ENCODE peak calls at places on chromosome 11, in seven cellular contexts. Y is left cardiac atrium, M is bronchial epithelial cell, S is A549, E is ovary, I is AG04449, C is MCF 10A. B is an unnamed sample.

GRCh38 chr11:13040969-13041561 is 31.9 kb downstream of the RASSF10 start:
- DNase-seq in E (no peak), S (no peak), I (no peak), C (no peak), Y (no peak), M (no peak), B (no peak)

GRCh38 chr11:93822359-93822758 is 28.1 kb downstream of the VSTM5 start:
- DNase-seq in I (no peak), Y (no peak), C (peak; percentile 12), M (peak; percentile 44), E (no peak), S (no peak), B (peak; percentile 25)

GRCh38 chr11:79074547-79074946 is 366.3 kb downstream of the TENM4 start:
- DNase-seq in Y (no peak), E (no peak), I (no peak), C (no peak), M (no peak), S (no peak), B (no peak)

GRCh38 chr11:116078101-116078561 is 573.9 kb upstream of the CADM1 start:
- DNase-seq in M (no peak), C (no peak), E (no peak), S (no peak), Y (no peak), I (no peak), B (no peak)

GRCh38 chr11:129699711-129700304 is 115.8 kb upstream of the TMEM45B start:
- DNase-seq in I (no peak), Y (no peak), M (peak; percentile 40), E (no peak), S (no peak), C (no peak), B (peak; percentile 21)

GRCh38 chr11:14029415-14029814 is 66.9 kb downstream of the SPON1 start:
- DNase-seq in M (peak; percentile 74), Y (no peak), I (no peak), C (no peak), S (no peak), E (no peak), B (no peak)

GRCh38 chr11:66557733-66558326 is 10.6 kb downstream of the CTSF start:
- DNase-seq in S (no peak), Y (no peak), M (no peak), I (no peak), C (no peak), E (no peak), B (no peak)

GRCh38 chr11:114099392-114100178 is 40.1 kb downstream of the ZBTB16 start:
- DNase-seq in I (no peak), M (no peak), E (no peak), Y (no peak), C (no peak), S (no peak), B (no peak)

GRCh38 chr11:65662247-65662801 is 392 bp downstream of the RELA start:
- DNase-seq in S (no peak), C (no peak), Y (no peak), M (no peak), E (no peak), I (no peak), B (peak; percentile 17)

GRCh38 chr11:134577801-134578200 is 165.8 kb upstream of the B3GAT1 start:
- DNase-seq in M (no peak), Y (no peak), C (no peak), E (no peak), S (no peak), I (no peak), B (no peak)

GRCh38 chr11:1442163-1442562 is 44.4 kb downstream of the MOB2 start:
- DNase-seq in E (no peak), Y (no peak), S (peak; percentile 42), C (peak; percentile 14), I (no peak), M (no peak), B (no peak)